ENCODE peak calls at places on chromosome 12, in nine cellular contexts. One of them, this sample, is unnamed.

GRCh38 chr12:49019435-49020317 is 1.1 kb upstream of the PRKAG1 start:
- DNase-seq in upper lobe of left lung: no peak
- DNase-seq in amygdala: no peak
- DNase-seq in left lung: no peak
- DNase-seq in globus pallidus: no peak
- DNase-seq in NCI-H1105: no peak
- DNase-seq in activated T-helper 1 cell treated with anti-CD3 and anti-CD28 coated beads, Interleukin-2, amount 50 U/mL, for 16 hours: no peak
- DNase-seq in sigmoid colon: no peak
- DNase-seq in hippocampal formation: no peak
- DNase-seq in this sample: no peak

GRCh38 chr12:13538136-13538535 is 341.6 kb downstream of the EMP1 start:
- DNase-seq in upper lobe of left lung: no peak
- DNase-seq in amygdala: no peak
- DNase-seq in left lung: no peak
- DNase-seq in globus pallidus: no peak
- DNase-seq in NCI-H1105: no peak
- DNase-seq in activated T-helper 1 cell treated with anti-CD3 and anti-CD28 coated beads, Interleukin-2, amount 50 U/mL, for 16 hours: no peak
- DNase-seq in sigmoid colon: no peak
- DNase-seq in hippocampal formation: no peak
- DNase-seq in this sample: no peak

GRCh38 chr12:108858399-108859074 is 1.2 kb upstream of the SSH1 start:
- DNase-seq in upper lobe of left lung: no peak
- DNase-seq in amygdala: peak
- DNase-seq in left lung: peak
- DNase-seq in globus pallidus: no peak
- DNase-seq in NCI-H1105: no peak
- DNase-seq in activated T-helper 1 cell treated with anti-CD3 and anti-CD28 coated beads, Interleukin-2, amount 50 U/mL, for 16 hours: no peak
- DNase-seq in sigmoid colon: peak
- DNase-seq in hippocampal formation: no peak
- DNase-seq in this sample: no peak

GRCh38 chr12:28865776-28866175 is 283.3 kb upstream of the FAR2 start:
- DNase-seq in upper lobe of left lung: no peak
- DNase-seq in amygdala: no peak
- DNase-seq in left lung: no peak
- DNase-seq in globus pallidus: no peak
- DNase-seq in NCI-H1105: no peak
- DNase-seq in activated T-helper 1 cell treated with anti-CD3 and anti-CD28 coated beads, Interleukin-2, amount 50 U/mL, for 16 hours: no peak
- DNase-seq in sigmoid colon: no peak
- DNase-seq in hippocampal formation: no peak
- DNase-seq in this sample: no peak

GRCh38 chr12:45688188-45688587 is 41.3 kb upstream of the ARID2 start:
- DNase-seq in upper lobe of left lung: no peak
- DNase-seq in amygdala: no peak
- DNase-seq in left lung: no peak
- DNase-seq in globus pallidus: no peak
- DNase-seq in NCI-H1105: peak
- DNase-seq in activated T-helper 1 cell treated with anti-CD3 and anti-CD28 coated beads, Interleukin-2, amount 50 U/mL, for 16 hours: no peak
- DNase-seq in sigmoid colon: no peak
- DNase-seq in hippocampal formation: no peak
- DNase-seq in this sample: no peak

GRCh38 chr12:50597200-50598195 is 92.7 kb downstream of the DIP2B start:
- DNase-seq in upper lobe of left lung: no peak
- DNase-seq in amygdala: no peak
- DNase-seq in left lung: no peak
- DNase-seq in globus pallidus: peak
- DNase-seq in NCI-H1105: no peak
- DNase-seq in activated T-helper 1 cell treated with anti-CD3 and anti-CD28 coated beads, Interleukin-2, amount 50 U/mL, for 16 hours: peak
- DNase-seq in sigmoid colon: no peak
- DNase-seq in hippocampal formation: no peak
- DNase-seq in this sample: no peak

GRCh38 chr12:12263909-12264308 is 2.9 kb downstream of the LRP6 start:
- DNase-seq in upper lobe of left lung: no peak
- DNase-seq in amygdala: no peak
- DNase-seq in left lung: no peak
- DNase-seq in globus pallidus: no peak
- DNase-seq in NCI-H1105: no peak
- DNase-seq in activated T-helper 1 cell treated with anti-CD3 and anti-CD28 coated beads, Interleukin-2, amount 50 U/mL, for 16 hours: no peak
- DNase-seq in sigmoid colon: no peak
- DNase-seq in hippocampal formation: no peak
- DNase-seq in this sample: no peak

GRCh38 chr12:90360300-90360699 is 594.7 kb downstream of the CCER1 start:
- DNase-seq in upper lobe of left lung: no peak
- DNase-seq in amygdala: no peak
- DNase-seq in left lung: no peak
- DNase-seq in globus pallidus: no peak
- DNase-seq in NCI-H1105: no peak
- DNase-seq in activated T-helper 1 cell treated with anti-CD3 and anti-CD28 coated beads, Interleukin-2, amount 50 U/mL, for 16 hours: no peak
- DNase-seq in sigmoid colon: no peak
- DNase-seq in hippocampal formation: no peak
- DNase-seq in this sample: no peak

GRCh38 chr12:129961111-129961510 is 57.3 kb upstream of the TMEM132D start:
- DNase-seq in upper lobe of left lung: no peak
- DNase-seq in amygdala: no peak
- DNase-seq in left lung: no peak
- DNase-seq in globus pallidus: no peak
- DNase-seq in NCI-H1105: no peak
- DNase-seq in activated T-helper 1 cell treated with anti-CD3 and anti-CD28 coated beads, Interleukin-2, amount 50 U/mL, for 16 hours: no peak
- DNase-seq in sigmoid colon: no peak
- DNase-seq in hippocampal formation: no peak
- DNase-seq in this sample: no peak

GRCh38 chr12:49489154-49489553 is 49.7 kb upstream of the KCNH3 start:
- DNase-seq in upper lobe of left lung: no peak
- DNase-seq in amygdala: no peak
- DNase-seq in left lung: no peak
- DNase-seq in globus pallidus: no peak
- DNase-seq in NCI-H1105: no peak
- DNase-seq in activated T-helper 1 cell treated with anti-CD3 and anti-CD28 coated beads, Interleukin-2, amount 50 U/mL, for 16 hours: no peak
- DNase-seq in sigmoid colon: no peak
- DNase-seq in hippocampal formation: no peak
- DNase-seq in this sample: no peak

GRCh38 chr12:70398002-70398401 is 31.9 kb downstream of the KCNMB4 start:
- DNase-seq in upper lobe of left lung: no peak
- DNase-seq in amygdala: no peak
- DNase-seq in left lung: no peak
- DNase-seq in globus pallidus: no peak
- DNase-seq in NCI-H1105: no peak
- DNase-seq in activated T-helper 1 cell treated with anti-CD3 and anti-CD28 coated beads, Interleukin-2, amount 50 U/mL, for 16 hours: no peak
- DNase-seq in sigmoid colon: no peak
- DNase-seq in hippocampal formation: no peak
- DNase-seq in this sample: no peak

GRCh38 chr12:109752117-109753053 is 38.8 kb downstream of the FAM222A start:
- DNase-seq in upper lobe of left lung: no peak
- DNase-seq in amygdala: no peak
- DNase-seq in left lung: peak
- DNase-seq in globus pallidus: no peak
- DNase-seq in NCI-H1105: no peak
- DNase-seq in activated T-helper 1 cell treated with anti-CD3 and anti-CD28 coated beads, Interleukin-2, amount 50 U/mL, for 16 hours: no peak
- DNase-seq in sigmoid colon: peak
- DNase-seq in hippocampal formation: no peak
- DNase-seq in this sample: no peak

GRCh38 chr12:67270622-67271021 is 1.5 kb downstream of the CAND1 start:
- DNase-seq in upper lobe of left lung: no peak
- DNase-seq in amygdala: no peak
- DNase-seq in left lung: no peak
- DNase-seq in globus pallidus: no peak
- DNase-seq in NCI-H1105: no peak
- DNase-seq in activated T-helper 1 cell treated with anti-CD3 and anti-CD28 coated beads, Interleukin-2, amount 50 U/mL, for 16 hours: no peak
- DNase-seq in sigmoid colon: no peak
- DNase-seq in hippocampal formation: no peak
- DNase-seq in this sample: no peak

GRCh38 chr12:121786441-121786825 is 7.1 kb downstream of the RHOF start:
- DNase-seq in upper lobe of left lung: no peak
- DNase-seq in amygdala: no peak
- DNase-seq in left lung: peak
- DNase-seq in globus pallidus: no peak
- DNase-seq in NCI-H1105: no peak
- DNase-seq in activated T-helper 1 cell treated with anti-CD3 and anti-CD28 coated beads, Interleukin-2, amount 50 U/mL, for 16 hours: no peak
- DNase-seq in sigmoid colon: peak
- DNase-seq in hippocampal formation: no peak
- DNase-seq in this sample: no peak

GRCh38 chr12:127363392-127363791 is 903.6 kb upstream of the TMEM132C start:
- DNase-seq in upper lobe of left lung: no peak
- DNase-seq in amygdala: no peak
- DNase-seq in left lung: no peak
- DNase-seq in globus pallidus: no peak
- DNase-seq in NCI-H1105: no peak
- DNase-seq in activated T-helper 1 cell treated with anti-CD3 and anti-CD28 coated beads, Interleukin-2, amount 50 U/mL, for 16 hours: no peak
- DNase-seq in sigmoid colon: no peak
- DNase-seq in hippocampal formation: no peak
- DNase-seq in this sample: no peak

GRCh38 chr12:93807354-93807753 is 130.2 kb downstream of the CRADD start:
- DNase-seq in upper lobe of left lung: no peak
- DNase-seq in amygdala: no peak
- DNase-seq in left lung: no peak
- DNase-seq in globus pallidus: no peak
- DNase-seq in NCI-H1105: no peak
- DNase-seq in activated T-helper 1 cell treated with anti-CD3 and anti-CD28 coated beads, Interleukin-2, amount 50 U/mL, for 16 hours: no peak
- DNase-seq in sigmoid colon: no peak
- DNase-seq in hippocampal formation: no peak
- DNase-seq in this sample: no peak

GRCh38 chr12:1195513-1195912 is 204.5 kb downstream of the ERC1 start:
- DNase-seq in upper lobe of left lung: no peak
- DNase-seq in amygdala: no peak
- DNase-seq in left lung: no peak
- DNase-seq in globus pallidus: no peak
- DNase-seq in NCI-H1105: no peak
- DNase-seq in activated T-helper 1 cell treated with anti-CD3 and anti-CD28 coated beads, Interleukin-2, amount 50 U/mL, for 16 hours: no peak
- DNase-seq in sigmoid colon: no peak
- DNase-seq in hippocampal formation: no peak
- DNase-seq in this sample: no peak

GRCh38 chr12:89566615-89567014 is 40.8 kb upstream of the POC1B start:
- DNase-seq in upper lobe of left lung: no peak
- DNase-seq in amygdala: no peak
- DNase-seq in left lung: no peak
- DNase-seq in globus pallidus: no peak
- DNase-seq in NCI-H1105: no peak
- DNase-seq in activated T-helper 1 cell treated with anti-CD3 and anti-CD28 coated beads, Interleukin-2, amount 50 U/mL, for 16 hours: no peak
- DNase-seq in sigmoid colon: no peak
- DNase-seq in hippocampal formation: no peak
- DNase-seq in this sample: no peak

GRCh38 chr12:120703311-120703942 is 6.8 kb upstream of the UNC119B start:
- DNase-seq in upper lobe of left lung: no peak
- DNase-seq in amygdala: no peak
- DNase-seq in left lung: peak
- DNase-seq in globus pallidus: no peak
- DNase-seq in NCI-H1105: no peak
- DNase-seq in activated T-helper 1 cell treated with anti-CD3 and anti-CD28 coated beads, Interleukin-2, amount 50 U/mL, for 16 hours: no peak
- DNase-seq in sigmoid colon: no peak
- DNase-seq in hippocampal formation: no peak
- DNase-seq in this sample: no peak

GRCh38 chr12:31736472-31736871 is 7.7 kb upstream of the AMN1 start:
- DNase-seq in upper lobe of left lung: no peak
- DNase-seq in amygdala: no peak
- DNase-seq in left lung: no peak
- DNase-seq in globus pallidus: no peak
- DNase-seq in NCI-H1105: no peak
- DNase-seq in activated T-helper 1 cell treated with anti-CD3 and anti-CD28 coated beads, Interleukin-2, amount 50 U/mL, for 16 hours: peak
- DNase-seq in sigmoid colon: no peak
- DNase-seq in hippocampal formation: no peak
- DNase-seq in this sample: peak

GRCh38 chr12:32025906-32026305 is 66.7 kb downstream of the RESF1 start:
- DNase-seq in upper lobe of left lung: no peak
- DNase-seq in amygdala: no peak
- DNase-seq in left lung: no peak
- DNase-seq in globus pallidus: no peak
- DNase-seq in NCI-H1105: no peak
- DNase-seq in activated T-helper 1 cell treated with anti-CD3 and anti-CD28 coated beads, Interleukin-2, amount 50 U/mL, for 16 hours: peak
- DNase-seq in sigmoid colon: no peak
- DNase-seq in hippocampal formation: no peak
- DNase-seq in this sample: no peak

GRCh38 chr12:13373131-13373530 is 176.6 kb downstream of the EMP1 start:
- DNase-seq in upper lobe of left lung: no peak
- DNase-seq in amygdala: no peak
- DNase-seq in left lung: no peak
- DNase-seq in globus pallidus: no peak
- DNase-seq in NCI-H1105: no peak
- DNase-seq in activated T-helper 1 cell treated with anti-CD3 and anti-CD28 coated beads, Interleukin-2, amount 50 U/mL, for 16 hours: no peak
- DNase-seq in sigmoid colon: no peak
- DNase-seq in hippocampal formation: no peak
- DNase-seq in this sample: no peak

GRCh38 chr12:24625103-24625502 is 323.8 kb downstream of the BCAT1 start:
- DNase-seq in upper lobe of left lung: no peak
- DNase-seq in amygdala: no peak
- DNase-seq in left lung: no peak
- DNase-seq in globus pallidus: no peak
- DNase-seq in NCI-H1105: no peak
- DNase-seq in activated T-helper 1 cell treated with anti-CD3 and anti-CD28 coated beads, Interleukin-2, amount 50 U/mL, for 16 hours: no peak
- DNase-seq in sigmoid colon: no peak
- DNase-seq in hippocampal formation: no peak
- DNase-seq in this sample: no peak

GRCh38 chr12:117047810-117048584 is 51.2 kb downstream of the TESC start:
- DNase-seq in upper lobe of left lung: no peak
- DNase-seq in amygdala: no peak
- DNase-seq in left lung: no peak
- DNase-seq in globus pallidus: no peak
- DNase-seq in NCI-H1105: no peak
- DNase-seq in activated T-helper 1 cell treated with anti-CD3 and anti-CD28 coated beads, Interleukin-2, amount 50 U/mL, for 16 hours: no peak
- DNase-seq in sigmoid colon: no peak
- DNase-seq in hippocampal formation: no peak
- DNase-seq in this sample: no peak

GRCh38 chr12:752673-753400 is 458 bp downstream of the WNK1 start:
- DNase-seq in upper lobe of left lung: peak
- DNase-seq in amygdala: peak
- DNase-seq in left lung: peak
- DNase-seq in globus pallidus: no peak
- DNase-seq in NCI-H1105: no peak
- DNase-seq in activated T-helper 1 cell treated with anti-CD3 and anti-CD28 coated beads, Interleukin-2, amount 50 U/mL, for 16 hours: peak
- DNase-seq in sigmoid colon: no peak
- DNase-seq in hippocampal formation: peak
- DNase-seq in this sample: peak

GRCh38 chr12:69527506-69528272 is 57.5 kb downstream of the FRS2 start:
- DNase-seq in upper lobe of left lung: no peak
- DNase-seq in amygdala: no peak
- DNase-seq in left lung: no peak
- DNase-seq in globus pallidus: no peak
- DNase-seq in NCI-H1105: no peak
- DNase-seq in activated T-helper 1 cell treated with anti-CD3 and anti-CD28 coated beads, Interleukin-2, amount 50 U/mL, for 16 hours: no peak
- DNase-seq in sigmoid colon: no peak
- DNase-seq in hippocampal formation: no peak
- DNase-seq in this sample: no peak

This sample was measured in NK-92 treated with Interleukin-12 subunit alpha and Interleukin-12 subunit beta, amount 100 ng/mL, for 24 hours.